ENCODE peak calls at places on chromosome 12, in seven cellular contexts. J is foreskin fibroblast, U is AG10803, G is DND-41, T is cardiac fibroblast, F is astrocyte of the spinal cord, A is SK-N-SH. Q is an unnamed sample.

GRCh38 chr12:130382818-130383217 is 45.1 kb downstream of the PIWIL1 start:
- DNase-seq in F (no peak), G (no peak), U (no peak), J (no peak), T (no peak), A (no peak), Q (no peak)

GRCh38 chr12:116939734-116940133 is 29.0 kb downstream of the FBXW8 start:
- DNase-seq in T (no peak), J (no peak), A (no peak), U (no peak), G (no peak), F (no peak), Q (no peak)

GRCh38 chr12:989751-990278 is 1.2 kb upstream of the ERC1 start:
- DNase-seq in J (peak), A (peak), G (peak), U (peak), T (peak), F (peak), Q (peak)

GRCh38 chr12:16225692-16226091 is 51.8 kb downstream of the SLC15A5 start:
- DNase-seq in F (no peak), J (no peak), A (no peak), G (no peak), T (no peak), U (no peak), Q (no peak)

GRCh38 chr12:54292083-54292930 is 8.5 kb downstream of the NFE2 start:
- DNase-seq in F (no peak), U (no peak), A (no peak), J (no peak), G (no peak), T (no peak), Q (no peak)

GRCh38 chr12:41509655-41510054 is 321.5 kb downstream of the PDZRN4 start:
- DNase-seq in F (no peak), J (no peak), A (no peak), G (no peak), T (no peak), U (no peak), Q (no peak)

GRCh38 chr12:40738856-40739255 is 46.6 kb downstream of the CNTN1 start:
- DNase-seq in A (no peak), J (no peak), U (no peak), F (no peak), G (no peak), T (no peak), Q (no peak)

GRCh38 chr12:106914796-106915634 is 40.7 kb upstream of the TMEM263 start:
- DNase-seq in F (no peak), U (no peak), T (no peak), A (no peak), J (no peak), G (peak), Q (no peak)

GRCh38 chr12:107925125-107925524 is 150.6 kb downstream of the ASCL4 start:
- DNase-seq in T (no peak), G (no peak), U (no peak), J (no peak), F (no peak), A (no peak), Q (no peak)

GRCh38 chr12:130557201-130557600 is 158.9 kb downstream of the RIMBP2 start:
- DNase-seq in A (no peak), T (no peak), U (no peak), J (no peak), G (no peak), F (no peak), Q (no peak)

GRCh38 chr12:76552343-76552938 is 7.1 kb downstream of the OSBPL8 start:
- DNase-seq in F (peak), U (peak), T (peak), A (no peak), G (no peak), J (no peak), Q (peak)

GRCh38 chr12:76554411-76555225 is 5.0 kb downstream of the OSBPL8 start:
- DNase-seq in G (no peak), J (no peak), T (no peak), A (peak), F (no peak), U (no peak), Q (no peak)

GRCh38 chr12:76556373-76556772 is 3.2 kb downstream of the OSBPL8 start:
- DNase-seq in A (no peak), G (no peak), U (no peak), J (no peak), T (no peak), F (no peak), Q (no peak)

GRCh38 chr12:76555797-76556196 is 3.8 kb downstream of the OSBPL8 start:
- DNase-seq in U (no peak), F (no peak), A (no peak), T (no peak), G (no peak), J (no peak), Q (no peak)

GRCh38 chr12:76555226-76555767 is 4.3 kb downstream of the OSBPL8 start:
- DNase-seq in G (no peak), J (no peak), F (no peak), A (peak), T (no peak), U (peak), Q (peak)
- H3K4me3 ChIP-seq in G (no peak), J (no peak), F (no peak), A (no peak), T (no peak), U (no peak), Q (no peak)

GRCh38 chr12:121011820-121012219 is 4.5 kb downstream of the C12orf43 start:
- DNase-seq in A (no peak), F (no peak), G (no peak), J (no peak), T (no peak), U (no peak), Q (no peak)

GRCh38 chr12:121015825-121016766 is at the start of gene C12orf43:
- DNase-seq in J (peak), G (peak), T (peak), F (peak), U (peak), A (peak), Q (peak)

GRCh38 chr12:121010860-121011259 is 5.4 kb downstream of the C12orf43 start:
- DNase-seq in F (no peak), T (no peak), G (no peak), J (no peak), A (no peak), U (no peak), Q (no peak)

GRCh38 chr12:121009744-121010143 is 6.5 kb downstream of the C12orf43 start:
- DNase-seq in J (peak), U (peak), G (no peak), A (no peak), T (peak), F (peak), Q (peak)

GRCh38 chr12:121013715-121014114 is 2.6 kb downstream of the C12orf43 start:
- DNase-seq in T (no peak), F (no peak), U (no peak), A (no peak), J (no peak), G (no peak), Q (no peak)
- TF ChIP-seq CTCF in T (no peak), F (no peak), U (no peak), A (peak), J (no peak), G (peak), Q (no peak)

GRCh38 chr12:131909596-131910219 is 15.3 kb downstream of the ULK1 start:
- DNase-seq in U (no peak), G (no peak), J (no peak), A (no peak), F (no peak), T (no peak), Q (no peak)

GRCh38 chr12:131908082-131908715 is 13.8 kb downstream of the ULK1 start:
- DNase-seq in U (no peak), G (no peak), T (no peak), F (no peak), J (no peak), A (no peak), Q (no peak)

GRCh38 chr12:131907379-131908081 is 13.1 kb downstream of the ULK1 start:
- DNase-seq in U (no peak), A (no peak), F (no peak), T (no peak), G (no peak), J (no peak), Q (no peak)

GRCh38 chr12:131910302-131911110 is 16.1 kb downstream of the ULK1 start:
- DNase-seq in A (no peak), F (no peak), G (no peak), U (no peak), T (no peak), J (no peak), Q (no peak)

DNA sequence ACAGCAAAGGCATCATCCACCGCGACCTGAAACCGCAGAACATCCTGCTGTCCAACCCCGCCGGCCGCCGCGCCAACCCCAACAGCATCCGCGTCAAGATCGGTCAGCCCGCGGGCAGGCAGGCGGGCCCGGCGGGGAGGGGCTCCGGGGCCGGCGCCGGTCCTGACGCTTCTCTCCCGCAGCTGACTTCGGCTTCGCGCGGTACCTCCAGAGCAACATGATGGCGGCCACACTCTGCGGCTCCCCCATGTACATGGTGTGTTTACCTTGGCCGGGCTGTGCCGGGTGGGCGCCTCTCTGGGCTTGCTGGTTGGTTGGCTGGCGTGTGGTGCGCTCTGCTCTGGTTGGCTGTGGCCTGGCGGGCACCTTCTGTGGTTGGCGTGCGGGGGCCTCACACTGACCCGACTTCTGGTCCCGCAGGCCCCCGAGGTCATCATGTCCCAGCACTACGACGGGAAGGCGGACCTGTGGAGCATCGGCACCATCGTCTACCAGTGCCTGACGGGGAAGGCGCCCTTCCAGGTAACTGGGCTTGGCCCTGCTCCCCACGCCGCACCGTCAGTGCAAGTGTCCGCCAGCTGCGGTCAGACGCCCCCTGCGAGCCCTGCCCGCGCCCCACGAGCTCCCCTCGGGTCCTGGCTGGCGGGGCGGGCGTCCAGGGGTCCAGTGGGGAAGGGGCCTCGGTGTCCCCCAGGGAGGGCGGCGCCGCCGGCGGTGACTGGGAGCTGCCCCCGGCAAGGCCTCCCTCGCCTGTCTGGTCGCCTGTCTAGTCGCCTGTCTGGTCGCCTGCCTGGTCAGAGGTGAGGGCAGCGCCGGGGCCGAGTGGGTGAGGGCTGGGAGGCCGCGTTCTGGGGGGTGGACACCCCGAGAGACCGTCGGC is 14.5 kb downstream of the ULK1 start:
- DNase-seq in G (no peak), J (no peak), T (no peak), F (no peak), U (no peak), A (no peak), Q (no peak)
- H3K4me3 ChIP-seq in G (no peak), J (no peak), T (no peak), F (no peak), U (no peak), A (no peak), Q (no peak)

DNA sequence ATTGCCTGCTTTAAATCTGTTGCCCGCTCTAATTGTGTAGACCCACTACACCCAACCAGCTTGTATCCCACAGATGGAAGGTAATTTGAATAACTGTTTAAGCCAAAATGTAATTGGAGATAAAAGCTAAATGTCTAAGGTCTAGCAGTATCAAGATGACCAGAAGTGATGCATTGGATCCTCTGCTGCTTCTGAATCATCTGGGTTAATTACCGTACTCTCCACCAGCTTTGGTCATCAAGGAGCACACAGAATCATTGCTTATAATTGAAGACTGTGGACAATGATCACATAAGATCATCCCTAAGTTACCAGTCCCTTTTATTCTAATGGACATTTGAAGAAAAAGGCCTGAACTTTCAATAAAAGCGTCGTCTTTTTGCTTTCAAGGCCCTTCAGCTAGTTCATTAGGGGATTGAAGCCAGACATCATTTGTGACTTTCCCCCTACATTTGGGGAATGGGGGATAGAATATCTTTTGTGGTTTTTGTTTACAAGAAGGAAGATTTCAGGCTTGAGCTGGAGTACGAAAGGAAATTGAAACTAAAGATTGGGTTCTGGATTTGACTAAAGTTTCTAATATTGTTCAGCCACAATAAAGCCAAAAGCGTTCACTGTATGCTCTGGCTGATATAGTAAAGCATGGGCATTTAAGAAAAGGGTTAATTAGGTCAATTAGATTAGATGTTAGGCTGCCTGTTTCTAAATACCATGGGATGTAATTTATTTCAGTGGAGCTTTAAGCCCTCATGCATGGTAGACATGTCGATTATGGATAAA is 123.2 kb downstream of the CHST11 start:
- DNase-seq in U (no peak), J (no peak), T (no peak), F (no peak), G (no peak), A (no peak), Q (peak)
- TF ChIP-seq CTCF in U (no peak), J (no peak), T (no peak), F (no peak), G (no peak), A (no peak), Q (no peak)

DNA sequence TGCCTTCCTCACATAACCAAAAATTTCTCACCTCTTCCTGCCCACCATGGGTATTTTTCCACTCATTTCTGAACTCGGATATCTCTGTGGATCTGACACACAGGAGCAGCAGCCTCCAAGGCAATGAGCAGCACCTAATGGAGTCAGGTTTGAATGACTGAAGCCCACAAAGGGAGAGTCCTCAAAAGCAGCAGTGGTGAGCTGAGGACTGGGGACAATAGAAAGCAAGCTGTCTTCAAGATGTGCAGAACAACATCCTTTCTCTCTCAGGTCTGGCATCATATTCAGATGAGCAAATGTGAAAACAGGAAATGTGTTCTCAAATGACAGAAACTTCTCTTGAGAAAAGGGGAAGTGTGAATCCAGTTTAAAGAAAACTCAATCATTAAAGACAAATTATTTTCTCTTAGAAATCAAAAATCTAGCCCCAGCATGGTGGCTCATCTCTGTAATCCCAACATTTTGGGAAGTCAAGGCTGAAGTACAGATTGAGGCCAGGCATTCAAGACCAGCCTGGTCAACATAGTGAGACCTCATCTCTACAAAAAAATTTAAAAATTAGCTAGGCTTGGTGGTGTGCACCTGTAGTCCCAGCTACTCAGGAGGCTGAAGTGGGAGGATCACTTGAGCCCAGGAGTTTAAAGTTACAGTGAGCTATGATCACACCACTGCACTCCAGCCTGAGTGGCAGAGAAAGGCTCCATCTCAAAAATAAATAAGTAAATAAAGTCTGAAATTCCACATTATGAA is 54.2 kb downstream of the C12orf42 start:
- DNase-seq in T (no peak), U (no peak), G (peak), J (no peak), A (no peak), F (no peak), Q (no peak)
- H3K4me3 ChIP-seq in T (no peak), U (no peak), G (no peak), J (no peak), A (no peak), F (no peak), Q (no peak)

DNA sequence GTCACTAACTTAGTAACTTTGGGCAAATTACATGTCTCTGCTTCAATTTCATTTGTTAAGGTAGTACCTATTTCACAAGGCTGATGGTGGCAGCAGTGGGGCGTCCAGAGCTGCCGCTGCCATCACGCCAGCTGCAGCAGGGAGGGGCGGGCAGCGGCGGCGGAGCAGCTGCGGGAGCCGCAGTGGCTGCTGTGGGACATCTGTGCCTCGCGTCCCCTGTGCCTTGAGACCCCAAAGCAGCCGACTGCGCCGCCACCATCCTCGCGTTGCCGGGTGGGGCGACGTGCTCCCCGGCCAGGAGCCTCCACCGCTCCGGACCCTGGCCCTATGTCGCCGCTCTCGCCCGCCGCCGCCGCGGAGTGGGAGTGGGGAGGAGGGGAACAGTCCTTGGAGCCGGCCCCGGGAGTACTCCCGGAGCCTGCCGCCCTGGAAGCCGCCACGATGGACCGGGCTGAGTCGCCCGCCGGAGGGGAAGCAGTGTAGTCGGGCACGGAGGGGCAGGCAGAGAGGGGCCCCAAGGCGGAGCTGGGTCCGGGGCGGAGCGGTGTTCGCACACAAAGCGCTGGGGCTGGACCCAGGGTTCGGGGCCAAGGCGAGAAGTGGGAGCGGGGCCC is 51.4 kb downstream of the A2M start:
- DNase-seq in T (peak), U (peak), J (peak), A (peak), F (peak), G (no peak), Q (peak)
- TF ChIP-seq CTCF in T (peak), U (peak), J (peak), A (peak), F (peak), G (no peak), Q (peak)

DNA sequence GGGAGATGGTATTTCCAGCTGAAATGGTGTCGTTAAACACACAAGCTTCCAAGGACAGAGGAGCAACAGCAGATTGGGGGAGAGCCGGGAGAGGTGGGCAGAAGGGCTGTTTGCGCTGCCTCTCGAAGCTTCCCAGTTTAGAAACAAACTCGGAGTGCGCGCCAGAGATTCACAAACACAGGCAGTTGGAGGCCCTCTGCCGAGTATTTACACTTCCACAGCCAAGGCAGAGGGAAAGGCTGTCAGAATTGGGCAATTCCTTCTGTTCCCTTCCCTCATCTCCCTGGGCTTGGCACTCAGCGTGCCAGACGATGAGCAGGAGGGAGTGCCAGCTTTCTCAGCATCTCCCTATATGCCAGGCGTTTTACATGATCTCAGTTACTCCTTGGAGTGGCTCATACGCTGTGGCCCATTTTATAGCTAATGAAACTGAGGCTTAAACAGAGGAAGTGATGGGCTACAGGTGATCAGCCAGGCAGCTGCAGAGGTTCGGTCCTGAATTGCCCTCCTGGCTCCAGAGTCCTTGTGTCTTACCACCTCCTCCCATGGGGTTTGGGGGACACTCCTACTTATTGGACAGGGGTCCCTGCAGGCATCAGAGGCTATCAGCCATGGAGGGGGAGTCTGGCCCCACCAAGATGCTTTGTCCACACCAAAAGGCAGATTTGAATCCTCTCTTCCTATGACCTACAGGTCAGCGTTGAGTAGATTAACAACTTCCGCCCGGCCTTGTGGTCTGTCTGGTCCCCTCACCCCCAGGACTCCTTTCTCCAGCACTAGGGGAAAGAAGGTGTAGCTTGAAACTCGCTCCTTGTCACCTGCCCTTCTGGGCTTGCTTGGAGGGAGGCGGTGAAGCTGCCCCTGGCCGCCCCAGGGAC is 3.1 kb downstream of the FAM222A start:
- DNase-seq in F (no peak), T (peak), A (peak), U (peak), J (peak), G (no peak), Q (no peak)
- H3K4me3 ChIP-seq in F (no peak), T (no peak), A (no peak), U (no peak), J (no peak), G (no peak), Q (no peak)

Q was measured in fibroblast of mammary gland.